ENCODE peak calls at places on chromosomes 16 and 17, in seven cellular contexts. H, M, T, R, N, Z and S are unnamed samples.

GRCh38 chr17:78774956-78775571 is 7.0 kb downstream of the CYTH1 start:
- DNase-seq in H (peak), R (peak), M (no peak), Z (no peak), N (no peak), T (no peak), S (no peak)

GRCh38 chr17:496761-497586 is 144.4 kb upstream of the RPH3AL start:
- DNase-seq in N (no peak), Z (no peak), R (no peak), M (peak), T (no peak), H (no peak), S (no peak)

GRCh38 chr16:49632798-49633189 is 223.1 kb downstream of the ZNF423 start:
- DNase-seq in Z (no peak), R (no peak), N (no peak), T (peak), M (no peak), H (no peak), S (no peak)

GRCh38 chr17:2655526-2655925 is 56.0 kb downstream of the CLUH start:
- DNase-seq in R (no peak), M (no peak), H (peak), T (no peak), N (no peak), Z (no peak), S (no peak)

GRCh38 chr16:65546353-65546791 is 424.5 kb upstream of the CDH11 start:
- DNase-seq in R (no peak), T (no peak), N (no peak), M (peak), H (no peak), Z (no peak), S (no peak)

GRCh38 chr17:37182786-37183185 is 193.0 kb upstream of the C17orf78 start:
- DNase-seq in Z (no peak), H (no peak), T (no peak), R (no peak), M (no peak), N (no peak), S (no peak)

GRCh38 chr16:11087691-11088431 is 143.5 kb downstream of the CLEC16A start:
- DNase-seq in T (peak), N (no peak), M (no peak), H (peak), R (no peak), Z (no peak), S (no peak)

GRCh38 chr17:8696951-8697745 is 47.5 kb downstream of the CCDC42 start:
- DNase-seq in M (no peak), N (no peak), T (peak), R (no peak), H (no peak), Z (no peak), S (peak)

GRCh38 chr17:42564815-42565522 is 1.9 kb upstream of the MLX start:
- DNase-seq in T (no peak), Z (no peak), M (no peak), N (no peak), H (no peak), R (no peak), S (no peak)

GRCh38 chr17:8583954-8584353 is 46.6 kb downstream of the MYH10 start:
- DNase-seq in M (no peak), T (no peak), R (no peak), Z (no peak), H (no peak), N (no peak), S (no peak)

GRCh38 chr17:49358638-49359247 is 3.3 kb downstream of the ZNF652 start:
- DNase-seq in Z (no peak), N (no peak), H (peak), T (no peak), R (peak), M (no peak), S (no peak)

GRCh38 chr17:82881900-82882714 is 42.3 kb upstream of the ZNF750 start:
- DNase-seq in M (peak), H (no peak), R (peak), T (no peak), N (no peak), Z (peak), S (peak)

GRCh38 chr17:79737922-79738578 is 7.3 kb downstream of the ENPP7 start:
- DNase-seq in H (no peak), T (no peak), R (no peak), M (no peak), N (no peak), Z (no peak), S (no peak)

GRCh38 chr16:15856901-15857778 is at the start of gene MYH11:
- DNase-seq in N (no peak), Z (peak), T (no peak), R (no peak), H (no peak), M (peak), S (no peak)

GRCh38 chr16:23392223-23392600 is 60.8 kb downstream of the COG7 start:
- DNase-seq in M (no peak), T (no peak), R (no peak), Z (no peak), N (no peak), H (no peak), S (no peak)

GRCh38 chr17:82627405-82627804 is 20.8 kb downstream of the WDR45B start:
- DNase-seq in Z (no peak), R (no peak), T (no peak), M (no peak), N (no peak), H (no peak), S (no peak)

GRCh38 chr17:80026359-80027042 is 9.2 kb downstream of the TBC1D16 start:
- DNase-seq in M (no peak), N (peak), R (no peak), H (no peak), Z (no peak), T (no peak), S (no peak)

GRCh38 chr17:43543771-43544575 is 2.2 kb downstream of the ETV4 start:
- DNase-seq in M (no peak), R (no peak), N (no peak), T (no peak), Z (no peak), H (no peak), S (no peak)

GRCh38 chr16:28082624-28083023 is 19.1 kb upstream of the GSG1L start:
- DNase-seq in T (no peak), M (no peak), N (no peak), Z (no peak), R (no peak), H (no peak), S (no peak)

GRCh38 chr17:69269174-69269998 is 40.8 kb upstream of the ABCA10 start:
- DNase-seq in M (no peak), Z (no peak), R (no peak), H (no peak), N (no peak), T (no peak), S (no peak)

GRCh38 chr16:27198451-27199234 is 4.7 kb upstream of the KDM8 start:
- DNase-seq in Z (no peak), H (no peak), R (no peak), M (no peak), N (no peak), T (no peak), S (no peak)

GRCh38 chr16:81625544-81626152 is 153.4 kb upstream of the PLCG2 start:
- DNase-seq in R (peak), N (no peak), H (no peak), T (peak), M (peak), Z (peak), S (no peak)

GRCh38 chr16:46649571-46649970 is 28.4 kb upstream of the SHCBP1 start:
- DNase-seq in T (no peak), N (no peak), R (no peak), Z (peak), H (no peak), M (no peak), S (no peak)

GRCh38 chr16:66588981-66589713 is 9.9 kb downstream of the CMTM2 start:
- DNase-seq in H (peak), N (no peak), T (peak), R (peak), M (peak), Z (peak), S (no peak)

GRCh38 chr16:55909876-55910275 is 34.7 kb upstream of the CES5A start:
- DNase-seq in Z (no peak), T (no peak), R (no peak), N (no peak), H (no peak), M (no peak), S (no peak)

GRCh38 chr17:78742901-78743300 is 39.2 kb downstream of the CYTH1 start:
- DNase-seq in H (no peak), T (no peak), N (no peak), M (no peak), Z (no peak), R (no peak), S (no peak)

GRCh38 chr17:29645516-29646051 is 22.9 kb upstream of the CORO6 start:
- DNase-seq in T (peak), Z (peak), M (peak), N (no peak), H (no peak), R (no peak), S (peak)

GRCh38 chr17:63542942-63543821 is 7.1 kb upstream of the DCAF7 start:
- DNase-seq in N (peak), T (no peak), H (no peak), R (no peak), Z (no peak), M (peak), S (peak)

GRCh38 chr17:82424001-82424862 is 5.8 kb upstream of the OGFOD3 start:
- DNase-seq in H (peak), Z (no peak), T (no peak), M (peak), R (no peak), N (peak), S (no peak)

GRCh38 chr17:73261952-73262675 is 434 bp upstream of the CPSF4L start:
- DNase-seq in T (no peak), H (no peak), Z (no peak), R (peak), M (no peak), N (peak), S (no peak)

GRCh38 chr17:39064814-39065213 is 86.6 kb downstream of the PLXDC1 start:
- DNase-seq in T (no peak), M (no peak), R (no peak), N (no peak), Z (no peak), H (no peak), S (no peak)

GRCh38 chr16:50771366-50771765 is 29.5 kb downstream of the CYLD start:
- DNase-seq in T (no peak), R (no peak), N (no peak), M (peak), Z (no peak), H (no peak), S (no peak)